ENCODE peak calls at places on chromosomes 3 and 15, in six cellular contexts. P is GOT3, G is COR-L47, F is M059J, D is colonic mucosa, B is substantia nigra. E is an unnamed sample.

GRCh38 chr3:138468886-138469285 is 34.5 kb downstream of the ESYT3 start:
- DNase-seq in B (no peak), P (no peak), D (no peak), G (no peak), F (peak), E (no peak)

GRCh38 chr3:130609166-130609574 is 92.2 kb downstream of the COL6A6 start:
- DNase-seq in D (peak), B (no peak), P (no peak), F (no peak), G (no peak), E (no peak)

GRCh38 chr3:71281173-71281738 is 302.3 kb downstream of the FOXP1 start:
- DNase-seq in P (no peak), G (no peak), D (no peak), F (peak), B (no peak), E (no peak)

GRCh38 chr3:39528844-39529243 is 61.4 kb downstream of the MOBP start:
- DNase-seq in F (no peak), D (no peak), P (no peak), B (no peak), G (no peak), E (no peak)

GRCh38 chr3:29557186-29557585 is 276.3 kb downstream of the RBMS3 start:
- DNase-seq in D (no peak), F (no peak), P (no peak), G (no peak), B (no peak), E (no peak)

GRCh38 chr3:19945405-19946290 is 1.2 kb upstream of the RAB5A start:
- DNase-seq in B (no peak), D (peak), F (no peak), P (no peak), G (no peak), E (peak)

GRCh38 chr15:51837784-51838183 is 8.3 kb downstream of the TMOD3 start:
- DNase-seq in G (no peak), B (no peak), D (no peak), P (no peak), F (no peak), E (no peak)

GRCh38 chr3:74862501-74862900 is 248.0 kb upstream of the CNTN3 start:
- DNase-seq in B (no peak), D (no peak), F (no peak), P (no peak), G (no peak), E (no peak)

GRCh38 chr3:44039006-44039405 is 202.7 kb upstream of the TOPAZ1 start:
- DNase-seq in B (no peak), P (no peak), D (no peak), F (peak), G (no peak), E (no peak)

GRCh38 chr3:159232966-159233365 is 431.1 kb downstream of the MFSD1 start:
- DNase-seq in F (peak), B (no peak), G (no peak), D (no peak), P (no peak), E (no peak)

GRCh38 chr3:12545473-12545791 is at the start of gene MKRN2OS:
- DNase-seq in F (peak), P (no peak), D (peak), B (no peak), G (no peak), E (no peak)

GRCh38 chr3:188229177-188229576 is 75.2 kb downstream of the LPP start:
- DNase-seq in P (no peak), F (no peak), D (no peak), G (no peak), B (no peak), E (no peak)

GRCh38 chr3:12758025-12758830 is 831 bp downstream of the TMEM40 start:
- DNase-seq in P (no peak), F (peak), B (no peak), G (no peak), D (no peak), E (no peak)

E was measured in caudate nucleus.